ENCODE peak calls at places on chromosome 1, in eight cellular contexts. One of them, this sample, is unnamed.

GRCh38 chr1:37561794-37562132 is 5.0 kb downstream of the DNALI1 start:
- DNase-seq in Calu3: peak; percentile 28
- DNase-seq in heart left ventricle: no peak
- DNase-seq in transverse colon: no peak
- DNase-seq in MM.1S: no peak
- DNase-seq in brain microvascular endothelial cell: peak; percentile 20
- DNase-seq in bronchial epithelial cell: peak; percentile 16
- DNase-seq in CD4-positive, alpha-beta T cell: no peak
- DNase-seq in this sample: peak; percentile 51

GRCh38 chr1:184260382-184260781 is 126.4 kb upstream of the C1orf21 start:
- DNase-seq in Calu3: no peak
- DNase-seq in heart left ventricle: no peak
- DNase-seq in transverse colon: no peak
- DNase-seq in MM.1S: no peak
- DNase-seq in brain microvascular endothelial cell: peak; percentile 83
- DNase-seq in bronchial epithelial cell: peak; percentile 76
- DNase-seq in CD4-positive, alpha-beta T cell: no peak
- DNase-seq in this sample: no peak

GRCh38 chr1:12383786-12384185 is 154.0 kb downstream of the VPS13D start:
- DNase-seq in Calu3: no peak
- DNase-seq in heart left ventricle: no peak
- DNase-seq in transverse colon: no peak
- DNase-seq in MM.1S: no peak
- DNase-seq in brain microvascular endothelial cell: peak; percentile 38
- DNase-seq in bronchial epithelial cell: peak; percentile 12
- DNase-seq in CD4-positive, alpha-beta T cell: no peak
- DNase-seq in this sample: no peak

GRCh38 chr1:243216741-243217140 is 38.3 kb downstream of the CEP170 start:
- DNase-seq in Calu3: no peak
- DNase-seq in heart left ventricle: no peak
- DNase-seq in transverse colon: no peak
- DNase-seq in MM.1S: no peak
- DNase-seq in brain microvascular endothelial cell: no peak
- DNase-seq in bronchial epithelial cell: no peak
- DNase-seq in CD4-positive, alpha-beta T cell: no peak
- DNase-seq in this sample: no peak

GRCh38 chr1:75449998-75450397 is 160.9 kb downstream of the SLC44A5 start:
- DNase-seq in Calu3: no peak
- DNase-seq in heart left ventricle: no peak
- DNase-seq in transverse colon: no peak
- DNase-seq in MM.1S: no peak
- DNase-seq in brain microvascular endothelial cell: no peak
- DNase-seq in bronchial epithelial cell: no peak
- DNase-seq in CD4-positive, alpha-beta T cell: no peak
- DNase-seq in this sample: no peak

GRCh38 chr1:232439011-232439410 is 190.9 kb downstream of the SIPA1L2 start:
- DNase-seq in Calu3: no peak
- DNase-seq in heart left ventricle: no peak
- DNase-seq in transverse colon: no peak
- DNase-seq in MM.1S: no peak
- DNase-seq in brain microvascular endothelial cell: no peak
- DNase-seq in bronchial epithelial cell: no peak
- DNase-seq in CD4-positive, alpha-beta T cell: no peak
- DNase-seq in this sample: no peak

GRCh38 chr1:47548188-47548587 is 110.3 kb downstream of the FOXD2 start:
- DNase-seq in Calu3: no peak
- DNase-seq in heart left ventricle: no peak
- DNase-seq in transverse colon: no peak
- DNase-seq in MM.1S: no peak
- DNase-seq in brain microvascular endothelial cell: no peak
- DNase-seq in bronchial epithelial cell: no peak
- DNase-seq in CD4-positive, alpha-beta T cell: no peak
- DNase-seq in this sample: no peak

GRCh38 chr1:93471911-93472310 is 24.0 kb downstream of the FNBP1L start:
- DNase-seq in Calu3: no peak
- DNase-seq in heart left ventricle: no peak
- DNase-seq in transverse colon: no peak
- DNase-seq in MM.1S: no peak
- DNase-seq in brain microvascular endothelial cell: peak; percentile 82
- DNase-seq in bronchial epithelial cell: no peak
- DNase-seq in CD4-positive, alpha-beta T cell: no peak
- DNase-seq in this sample: no peak

GRCh38 chr1:224168859-224169380 is 14.1 kb upstream of the DEGS1 start:
- DNase-seq in Calu3: peak; percentile 38
- DNase-seq in heart left ventricle: peak; percentile 45
- DNase-seq in transverse colon: no peak
- DNase-seq in MM.1S: peak; percentile 79
- DNase-seq in brain microvascular endothelial cell: peak; percentile 91
- DNase-seq in bronchial epithelial cell: peak; percentile 10
- DNase-seq in CD4-positive, alpha-beta T cell: no peak
- DNase-seq in this sample: peak; percentile 62

GRCh38 chr1:221718391-221719277 is 23.3 kb downstream of the DUSP10 start:
- DNase-seq in Calu3: no peak
- DNase-seq in heart left ventricle: no peak
- DNase-seq in transverse colon: no peak
- DNase-seq in MM.1S: no peak
- DNase-seq in brain microvascular endothelial cell: no peak
- DNase-seq in bronchial epithelial cell: peak; percentile 46
- DNase-seq in CD4-positive, alpha-beta T cell: no peak
- DNase-seq in this sample: no peak

GRCh38 chr1:187985897-187986654 is 1157.3 kb downstream of the PLA2G4A start:
- DNase-seq in Calu3: no peak
- DNase-seq in heart left ventricle: no peak
- DNase-seq in transverse colon: no peak
- DNase-seq in MM.1S: no peak
- DNase-seq in brain microvascular endothelial cell: no peak
- DNase-seq in bronchial epithelial cell: no peak
- DNase-seq in CD4-positive, alpha-beta T cell: no peak
- DNase-seq in this sample: peak; percentile 23

GRCh38 chr1:26077524-26077923 is 10.1 kb upstream of the TRIM63 start:
- DNase-seq in Calu3: no peak
- DNase-seq in heart left ventricle: no peak
- DNase-seq in transverse colon: no peak
- DNase-seq in MM.1S: no peak
- DNase-seq in brain microvascular endothelial cell: no peak
- DNase-seq in bronchial epithelial cell: no peak
- DNase-seq in CD4-positive, alpha-beta T cell: no peak
- DNase-seq in this sample: no peak

GRCh38 chr1:178057863-178058576 is 35.9 kb upstream of the RASAL2 start:
- DNase-seq in Calu3: no peak
- DNase-seq in heart left ventricle: peak; percentile 72
- DNase-seq in transverse colon: no peak
- DNase-seq in MM.1S: no peak
- DNase-seq in brain microvascular endothelial cell: peak; percentile 72
- DNase-seq in bronchial epithelial cell: peak; percentile 64
- DNase-seq in CD4-positive, alpha-beta T cell: no peak
- DNase-seq in this sample: no peak

GRCh38 chr1:31152181-31152768 is 86.8 kb upstream of the PUM1 start:
- DNase-seq in Calu3: no peak
- DNase-seq in heart left ventricle: no peak
- DNase-seq in transverse colon: no peak
- DNase-seq in MM.1S: no peak
- DNase-seq in brain microvascular endothelial cell: peak; percentile 56
- DNase-seq in bronchial epithelial cell: peak; percentile 98
- DNase-seq in CD4-positive, alpha-beta T cell: no peak
- DNase-seq in this sample: no peak

GRCh38 chr1:30046751-30047150 is 676.6 kb downstream of the MATN1 start:
- DNase-seq in Calu3: no peak
- DNase-seq in heart left ventricle: peak; percentile 9
- DNase-seq in transverse colon: no peak
- DNase-seq in MM.1S: no peak
- DNase-seq in brain microvascular endothelial cell: no peak
- DNase-seq in bronchial epithelial cell: no peak
- DNase-seq in CD4-positive, alpha-beta T cell: no peak
- DNase-seq in this sample: no peak

GRCh38 chr1:221778535-221779142 is 36.8 kb upstream of the DUSP10 start:
- DNase-seq in Calu3: no peak
- DNase-seq in heart left ventricle: no peak
- DNase-seq in transverse colon: peak; percentile 33
- DNase-seq in MM.1S: peak; percentile 30
- DNase-seq in brain microvascular endothelial cell: no peak
- DNase-seq in bronchial epithelial cell: no peak
- DNase-seq in CD4-positive, alpha-beta T cell: peak; percentile 17
- DNase-seq in this sample: no peak

GRCh38 chr1:179883040-179883501 is 986 bp downstream of the TOR1AIP1 start:
- DNase-seq in Calu3: no peak
- DNase-seq in heart left ventricle: no peak
- DNase-seq in transverse colon: peak; percentile 39
- DNase-seq in MM.1S: peak; percentile 69
- DNase-seq in brain microvascular endothelial cell: no peak
- DNase-seq in bronchial epithelial cell: no peak
- DNase-seq in CD4-positive, alpha-beta T cell: peak; percentile 17
- DNase-seq in this sample: peak; percentile 8

GRCh38 chr1:116255933-116256649 is 117.0 kb upstream of the ATP1A1 start:
- DNase-seq in Calu3: no peak
- DNase-seq in heart left ventricle: no peak
- DNase-seq in transverse colon: no peak
- DNase-seq in MM.1S: peak; percentile 12
- DNase-seq in brain microvascular endothelial cell: peak; percentile 8
- DNase-seq in bronchial epithelial cell: no peak
- DNase-seq in CD4-positive, alpha-beta T cell: no peak
- DNase-seq in this sample: no peak

GRCh38 chr1:217561446-217561845 is 69.4 kb downstream of the GPATCH2 start:
- DNase-seq in Calu3: no peak
- DNase-seq in heart left ventricle: no peak
- DNase-seq in transverse colon: no peak
- DNase-seq in MM.1S: no peak
- DNase-seq in brain microvascular endothelial cell: no peak
- DNase-seq in bronchial epithelial cell: no peak
- DNase-seq in CD4-positive, alpha-beta T cell: no peak
- DNase-seq in this sample: no peak

GRCh38 chr1:45050931-45051748 is 39.1 kb downstream of the UROD start:
- DNase-seq in Calu3: no peak
- DNase-seq in heart left ventricle: no peak
- DNase-seq in transverse colon: no peak
- DNase-seq in MM.1S: peak; percentile 47
- DNase-seq in brain microvascular endothelial cell: no peak
- DNase-seq in bronchial epithelial cell: no peak
- DNase-seq in CD4-positive, alpha-beta T cell: no peak
- DNase-seq in this sample: peak; percentile 31

GRCh38 chr1:152182431-152182830 is 23.4 kb upstream of the RPTN start:
- DNase-seq in Calu3: peak; percentile 17
- DNase-seq in heart left ventricle: no peak
- DNase-seq in transverse colon: no peak
- DNase-seq in MM.1S: peak; percentile 56
- DNase-seq in brain microvascular endothelial cell: peak; percentile 58
- DNase-seq in bronchial epithelial cell: peak; percentile 71
- DNase-seq in CD4-positive, alpha-beta T cell: no peak
- DNase-seq in this sample: no peak
- TF ChIP-seq CTCF in Calu3: peak; percentile 49
- TF ChIP-seq CTCF in heart left ventricle: peak; percentile 27
- TF ChIP-seq CTCF in transverse colon: no peak
- TF ChIP-seq CTCF in MM.1S: peak; percentile 94
- TF ChIP-seq CTCF in brain microvascular endothelial cell: peak; percentile 67
- TF ChIP-seq CTCF in bronchial epithelial cell: peak; percentile 71
- TF ChIP-seq CTCF in CD4-positive, alpha-beta T cell: no peak
- TF ChIP-seq CTCF in this sample: no peak

GRCh38 chr1:79198841-79199240 is 192.3 kb upstream of the ADGRL4 start:
- DNase-seq in Calu3: no peak
- DNase-seq in heart left ventricle: no peak
- DNase-seq in transverse colon: no peak
- DNase-seq in MM.1S: no peak
- DNase-seq in brain microvascular endothelial cell: no peak
- DNase-seq in bronchial epithelial cell: peak; percentile 81
- DNase-seq in CD4-positive, alpha-beta T cell: no peak
- DNase-seq in this sample: no peak

GRCh38 chr1:79193211-79194079 is 186.9 kb upstream of the ADGRL4 start:
- DNase-seq in Calu3: peak; percentile 28
- DNase-seq in heart left ventricle: no peak
- DNase-seq in transverse colon: no peak
- DNase-seq in MM.1S: peak; percentile 89
- DNase-seq in brain microvascular endothelial cell: peak; percentile 74
- DNase-seq in bronchial epithelial cell: peak; percentile 86
- DNase-seq in CD4-positive, alpha-beta T cell: no peak
- DNase-seq in this sample: peak; percentile 2

DNA sequence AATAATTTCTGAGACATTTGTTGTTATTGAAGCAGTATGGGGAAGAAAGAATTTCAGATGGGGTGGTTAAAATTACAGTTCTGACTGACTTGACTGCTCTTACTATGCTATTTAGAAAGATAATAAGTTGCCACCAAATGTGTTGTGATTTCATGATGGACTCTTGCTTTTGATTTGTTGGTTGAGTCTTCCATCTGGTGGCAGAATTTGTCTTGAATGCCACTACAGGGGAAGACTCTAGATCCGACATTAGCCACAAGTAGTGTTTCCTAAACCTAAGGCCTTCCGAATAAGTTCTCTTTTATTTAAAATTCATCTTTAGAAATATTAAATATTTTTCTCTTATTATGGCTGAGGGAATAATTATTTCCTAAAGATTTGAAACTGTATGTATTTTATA is 190.9 kb upstream of the ADGRL4 start:
- DNase-seq in Calu3: no peak
- DNase-seq in heart left ventricle: no peak
- DNase-seq in transverse colon: no peak
- DNase-seq in MM.1S: no peak
- DNase-seq in brain microvascular endothelial cell: peak; percentile 19
- DNase-seq in bronchial epithelial cell: peak; percentile 39
- DNase-seq in CD4-positive, alpha-beta T cell: no peak
- DNase-seq in this sample: no peak
- TF ChIP-seq CTCF in Calu3: no peak
- TF ChIP-seq CTCF in heart left ventricle: peak; percentile 60
- TF ChIP-seq CTCF in transverse colon: no peak
- TF ChIP-seq CTCF in MM.1S: peak; percentile 11
- TF ChIP-seq CTCF in brain microvascular endothelial cell: peak; percentile 48
- TF ChIP-seq CTCF in bronchial epithelial cell: peak; percentile 12
- TF ChIP-seq CTCF in CD4-positive, alpha-beta T cell: no peak
- TF ChIP-seq CTCF in this sample: no peak

GRCh38 chr1:28343405-28343804 is 14.6 kb downstream of the MED18 start:
- DNase-seq in Calu3: peak; percentile 33
- DNase-seq in heart left ventricle: no peak
- DNase-seq in transverse colon: no peak
- DNase-seq in MM.1S: no peak
- DNase-seq in brain microvascular endothelial cell: peak; percentile 56
- DNase-seq in bronchial epithelial cell: peak; percentile 96
- DNase-seq in CD4-positive, alpha-beta T cell: no peak
- DNase-seq in this sample: no peak
- TF ChIP-seq CTCF in Calu3: no peak
- TF ChIP-seq CTCF in heart left ventricle: no peak
- TF ChIP-seq CTCF in transverse colon: no peak
- TF ChIP-seq CTCF in MM.1S: no peak
- TF ChIP-seq CTCF in brain microvascular endothelial cell: no peak
- TF ChIP-seq CTCF in bronchial epithelial cell: no peak
- TF ChIP-seq CTCF in CD4-positive, alpha-beta T cell: no peak
- TF ChIP-seq CTCF in this sample: no peak

DNA sequence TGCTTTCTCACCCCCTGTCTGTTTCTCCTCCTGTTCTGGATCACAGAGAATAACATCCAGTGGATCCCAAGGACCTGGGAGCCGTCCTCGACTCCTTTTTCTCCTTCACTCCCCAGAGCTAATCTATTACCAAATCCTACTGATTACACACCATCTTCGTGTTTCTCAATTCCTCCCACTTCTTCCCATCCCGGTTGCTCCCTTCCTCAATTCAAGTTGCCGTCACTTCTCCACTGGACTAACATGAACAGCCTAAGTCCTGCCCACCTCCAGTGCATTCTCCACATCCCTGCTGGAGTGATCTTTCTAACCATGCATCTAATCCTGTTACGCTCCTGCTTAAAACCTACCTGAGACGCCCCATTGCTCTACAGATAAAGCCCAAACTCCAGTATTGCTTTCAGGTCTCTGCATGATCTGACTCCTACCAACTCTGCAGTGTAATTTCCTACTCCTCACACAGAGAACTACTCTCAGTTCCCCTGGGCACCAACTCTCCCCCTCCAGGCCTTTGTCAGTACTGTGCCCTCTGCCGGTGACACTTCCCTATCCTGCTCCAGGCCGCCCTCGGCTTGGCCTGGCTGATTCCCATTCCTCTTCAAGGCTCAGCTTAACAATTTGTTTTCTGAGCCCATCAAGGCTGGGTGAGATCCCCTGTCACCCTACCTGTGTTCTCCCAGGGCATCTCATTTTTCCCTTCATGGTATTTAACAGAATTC is 2.4 kb downstream of the SLAMF8 start:
- DNase-seq in Calu3: peak; percentile 63
- DNase-seq in heart left ventricle: peak; percentile 60
- DNase-seq in transverse colon: peak; percentile 54
- DNase-seq in MM.1S: peak; percentile 73
- DNase-seq in brain microvascular endothelial cell: no peak
- DNase-seq in bronchial epithelial cell: no peak
- DNase-seq in CD4-positive, alpha-beta T cell: no peak
- DNase-seq in this sample: peak; percentile 51
- TF ChIP-seq CTCF in Calu3: peak; percentile 70
- TF ChIP-seq CTCF in heart left ventricle: peak; percentile 43
- TF ChIP-seq CTCF in transverse colon: peak; percentile 43
- TF ChIP-seq CTCF in MM.1S: peak; percentile 88
- TF ChIP-seq CTCF in brain microvascular endothelial cell: peak; percentile 68
- TF ChIP-seq CTCF in bronchial epithelial cell: peak; percentile 69
- TF ChIP-seq CTCF in CD4-positive, alpha-beta T cell: no peak
- TF ChIP-seq CTCF in this sample: peak; percentile 5

This sample was measured in GM20000.